ENCODE peak calls at places on chromosomes 3 and 15, in four cellular contexts. Y is substantia nigra, L is heart right ventricle, W is nucleus accumbens. Q is an unnamed sample.

GRCh38 chr3:148930785-148931184 is 60.6 kb upstream of the GYG1 start:
- DNase-seq in Y (no peak), L (no peak), W (no peak), Q (no peak)

GRCh38 chr3:197600796-197601565 is 45.2 kb upstream of the BDH1 start:
- DNase-seq in Y (no peak), L (no peak), W (no peak), Q (no peak)

GRCh38 chr3:58215317-58216025 is 4.7 kb upstream of the DNASE1L3 start:
- DNase-seq in Y (no peak), L (no peak), W (no peak), Q (no peak)

GRCh38 chr3:112629425-112629824 is 11.5 kb downstream of the CCDC80 start:
- DNase-seq in Y (no peak), L (peak), W (no peak), Q (no peak)

GRCh38 chr15:68635142-68635541 is 56.3 kb downstream of the CORO2B start:
- DNase-seq in Y (peak), L (peak), W (peak), Q (no peak)

GRCh38 chr3:99482191-99482590 is 156.2 kb upstream of the COL8A1 start:
- DNase-seq in Y (no peak), L (no peak), W (no peak), Q (no peak)

GRCh38 chr3:11847607-11848006 is 922 bp upstream of the TAMM41 start:
- DNase-seq in Y (no peak), L (no peak), W (no peak), Q (no peak)

GRCh38 chr3:17313746-17314145 is 428.7 kb downstream of the TBC1D5 start:
- DNase-seq in Y (no peak), L (no peak), W (no peak), Q (no peak)

Q was measured in CD8-positive, alpha-beta memory T cell.